ENCODE peak calls at places on chromosomes 3 and 15, in five cellular contexts. E is A549, A is K562, Z is HepG2, Y is H1. D is an unnamed sample.
A peak's percentile ranks its signal among the peaks of the same experiment; 100 is the strongest.

GRCh38 chr3:100641471-100642032 is 32.2 kb downstream of the ADGRG7 start:
- DNase-seq in E (no peak), Z (no peak), A (no peak), Y (no peak), D (peak; percentile 47)

GRCh38 chr3:69725994-69726571 is 13.2 kb upstream of the MITF start:
- DNase-seq in E (no peak), Y (no peak), A (no peak), Z (no peak), D (no peak)

GRCh38 chr3:94136133-94136532 is 73.3 kb downstream of the NSUN3 start:
- DNase-seq in A (no peak), Y (no peak), E (no peak), Z (no peak), D (no peak)

GRCh38 chr3:153052096-153052460 is 109.9 kb upstream of the RAP2B start:
- DNase-seq in Y (no peak), A (peak; percentile 80), E (peak; percentile 42), Z (peak; percentile 6), D (peak; percentile 91)

GRCh38 chr15:75659928-75660645 is 12.4 kb downstream of the SNX33 start:
- DNase-seq in E (no peak), A (no peak), Y (no peak), Z (no peak), D (no peak)

GRCh38 chr3:27472166-27472565 is 12.0 kb downstream of the SLC4A7 start:
- DNase-seq in Z (no peak), Y (no peak), A (no peak), E (no peak), D (no peak)

GRCh38 chr15:59299919-59300617 is 72.6 kb downstream of the MYO1E start:
- DNase-seq in Y (no peak), E (peak; percentile 91), A (no peak), Z (no peak), D (peak; percentile 94)

GRCh38 chr15:74722591-74722990 is 2.7 kb downstream of the CYP1A1 start:
- DNase-seq in A (no peak), E (no peak), Z (no peak), Y (no peak), D (no peak)

GRCh38 chr3:162765524-162765923 is 1268.9 kb downstream of the OTOL1 start:
- DNase-seq in A (no peak), Z (no peak), E (no peak), Y (no peak), D (no peak)

GRCh38 chr3:106013971-106014370 is 145.2 kb upstream of the CBLB start:
- DNase-seq in Y (no peak), Z (no peak), A (no peak), E (no peak), D (no peak)

GRCh38 chr3:81816473-81817260 is 55.2 kb upstream of the GBE1 start:
- DNase-seq in A (no peak), E (no peak), Z (no peak), Y (no peak), D (no peak)

GRCh38 chr3:100893590-100893989 is 99.6 kb downstream of the ABI3BP start:
- DNase-seq in Y (peak; percentile 10), Z (peak; percentile 3), A (no peak), E (no peak), D (peak; percentile 74)

GRCh38 chr15:48722764-48723661 is 77.5 kb upstream of the FBN1 start:
- DNase-seq in E (peak; percentile 15), A (no peak), Y (no peak), Z (no peak), D (peak; percentile 79)

GRCh38 chr15:52529289-52529929 is 729 bp upstream of the MYO5A start:
- DNase-seq in Y (no peak), Z (no peak), E (no peak), A (no peak), D (no peak)

GRCh38 chr15:59349715-59350420 is 22.8 kb downstream of the MYO1E start:
- DNase-seq in E (peak; percentile 99), A (peak; percentile 31), Y (no peak), Z (peak; percentile 28), D (peak; percentile 89)

GRCh38 chr3:48503406-48504050 is 446 bp downstream of the SHISA5 start:
- DNase-seq in Z (no peak), A (peak; percentile 51), E (no peak), Y (no peak), D (peak; percentile 46)

GRCh38 chr3:107284570-107284969 is 92.7 kb upstream of the CCDC54 start:
- DNase-seq in A (no peak), E (no peak), Y (no peak), Z (no peak), D (no peak)

GRCh38 chr3:62936626-62937254 is 61.5 kb upstream of the CADPS start:
- DNase-seq in Y (no peak), Z (no peak), E (no peak), A (no peak), D (no peak)

GRCh38 chr3:160987982-160988964 is 116.9 kb downstream of the B3GALNT1 start:
- DNase-seq in Z (no peak), E (no peak), Y (no peak), A (no peak), D (no peak)

GRCh38 chr3:135908225-135908624 is 57.3 kb upstream of the PPP2R3A start:
- DNase-seq in Z (no peak), E (no peak), Y (no peak), A (no peak), D (no peak)

GRCh38 chr3:45958333-45958791 is 15.1 kb downstream of the CXCR6 start:
- DNase-seq in Z (no peak), Y (no peak), A (no peak), E (no peak), D (no peak)

GRCh38 chr3:78645628-78646310 is 1122.0 kb downstream of the ROBO1 start:
- DNase-seq in E (peak; percentile 18), A (peak; percentile 17), Y (peak; percentile 23), Z (peak; percentile 78), D (peak; percentile 84)

GRCh38 chr15:58469432-58470353 is 37.9 kb downstream of the LIPC start:
- DNase-seq in Y (no peak), Z (peak; percentile 90), A (no peak), E (peak; percentile 69), D (peak; percentile 68)

GRCh38 chr15:25859838-25860645 is 3.1 kb downstream of the ATP10A start:
- DNase-seq in Z (no peak), E (no peak), A (no peak), Y (no peak), D (no peak)

GRCh38 chr15:74610302-74610951 is 5.2 kb upstream of the CLK3 start:
- DNase-seq in Y (no peak), Z (no peak), E (no peak), A (peak; percentile 94), D (no peak)

GRCh38 chr3:54870423-54870822 is 57.4 kb downstream of the LRTM1 start:
- DNase-seq in Z (peak; percentile 14), Y (no peak), E (peak; percentile 47), A (peak; percentile 22), D (no peak)

DNA sequence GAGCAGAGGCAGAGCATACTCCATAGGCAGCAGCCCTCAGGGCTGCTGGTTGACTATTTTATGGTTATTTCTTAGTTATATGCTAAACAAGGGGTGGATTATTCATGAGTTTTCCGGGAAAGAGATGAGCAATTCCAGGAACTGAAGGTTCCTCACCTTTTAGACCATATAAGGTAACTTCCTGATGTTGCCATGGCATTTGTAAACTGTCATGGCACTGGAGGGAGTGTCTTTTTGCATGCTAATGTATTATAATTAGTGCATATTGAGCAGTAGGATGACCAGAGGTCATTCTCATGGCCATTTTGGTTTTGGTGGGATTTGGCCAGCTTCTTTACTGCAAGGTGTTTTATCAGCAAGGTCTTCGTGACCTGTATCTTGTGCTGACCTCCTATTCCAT is 42.3 kb downstream of the C3orf38 start:
- DNase-seq in Y (no peak), Z (no peak), E (no peak), A (no peak), D (no peak)
- TF ChIP-seq JUN in Y (no peak), Z (no peak), E (no peak), A (no peak), D (no peak)

GRCh38 chr15:77075528-77075927 is 4.6 kb upstream of the TSPAN3 start:
- DNase-seq in E (no peak), A (no peak), Z (peak; percentile 19), Y (no peak), D (no peak)
- H3K4me2 ChIP-seq in E (no peak overlapping the region), A (no peak overlapping the region), Z (no peak overlapping the region), Y (no peak overlapping the region), D (no peak overlapping the region)

DNA sequence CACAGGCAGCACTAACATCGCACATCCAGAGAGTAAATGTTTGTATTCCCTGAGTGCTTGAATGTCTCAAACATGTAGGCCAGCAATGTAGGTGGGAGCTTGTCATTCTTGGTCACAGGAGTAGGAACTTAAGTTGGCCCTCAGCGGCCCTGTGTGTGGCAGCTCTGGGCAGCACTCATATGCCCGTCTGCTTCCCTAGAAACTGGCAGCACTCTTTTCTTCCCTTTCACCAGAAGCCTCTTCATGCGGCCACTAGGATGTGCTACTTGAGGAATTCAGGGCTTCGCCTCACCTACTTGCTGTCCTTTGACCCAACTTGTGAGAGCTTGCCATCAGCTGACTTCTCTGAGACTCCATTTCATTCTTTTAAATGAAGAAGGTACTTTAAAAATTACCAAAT is 69.5 kb downstream of the TIPARP start:
- DNase-seq in E (no peak), Y (no peak), Z (no peak), A (no peak), D (no peak)
- TF ChIP-seq JUN in E (no peak), Y (no peak), Z (no peak), A (no peak), D (no peak)

DNA sequence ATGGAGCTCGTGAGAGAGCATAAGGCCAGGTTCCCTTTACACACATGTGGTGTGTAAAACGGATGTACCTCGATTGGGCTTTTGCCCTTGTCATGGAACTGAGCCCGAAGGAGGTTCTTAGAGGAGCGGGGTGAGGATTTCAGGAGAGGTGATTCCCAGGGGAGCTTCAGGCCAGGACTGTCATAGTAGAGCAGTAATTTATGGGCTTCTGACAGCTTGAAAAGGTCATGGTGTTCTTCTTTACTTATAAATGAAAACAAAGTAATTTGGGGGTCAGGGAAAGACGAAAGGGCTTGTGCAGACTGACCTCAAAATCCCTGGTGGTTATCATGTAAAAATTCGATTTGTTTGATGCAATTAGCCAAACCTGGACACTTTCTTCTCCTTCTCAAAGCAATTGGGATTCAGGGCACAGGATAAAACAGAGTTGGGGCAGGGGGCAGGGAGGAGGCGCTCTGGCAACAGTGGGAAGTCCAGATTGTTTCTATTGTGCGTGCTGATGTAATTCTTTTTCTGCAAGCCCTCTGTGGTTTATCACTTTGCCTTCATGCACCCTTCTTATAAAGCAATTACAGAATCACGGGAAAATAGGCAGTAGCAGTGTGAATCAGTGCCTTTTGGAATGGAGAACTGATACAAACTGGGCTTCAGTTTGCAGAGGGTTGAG is 51.1 kb downstream of the CACNA1D start:
- DNase-seq in Y (no peak), E (no peak), Z (no peak), A (no peak), D (no peak)
- H3K4me2 ChIP-seq in Y (no peak overlapping the region), E (no peak overlapping the region), Z (no peak overlapping the region), A (no peak overlapping the region), D (no peak overlapping the region)

DNA sequence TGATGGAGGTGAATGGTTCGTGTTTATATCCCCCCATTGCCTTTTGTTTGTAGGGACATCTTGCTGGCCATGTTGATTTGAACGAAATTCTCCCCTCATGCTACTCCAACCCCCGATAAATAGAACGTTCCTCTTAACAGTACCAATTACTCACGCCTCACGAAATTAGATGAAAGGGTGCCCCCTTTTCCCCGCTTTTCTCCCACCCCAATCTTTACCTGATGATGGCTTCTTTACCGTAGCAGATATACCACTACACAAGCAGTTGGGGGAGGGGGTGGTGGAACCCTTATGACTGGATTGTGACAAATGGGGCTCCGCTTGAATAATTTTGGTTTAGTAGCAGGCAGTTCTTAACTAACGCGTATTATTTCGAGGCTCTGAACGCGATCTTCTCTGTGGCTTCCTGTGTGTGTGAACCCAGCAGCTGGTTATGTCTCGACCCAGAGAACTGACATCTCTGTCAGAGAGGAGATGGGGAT is 1.1 kb downstream of the PIAS1 start:
- DNase-seq in Y (no peak), E (no peak), Z (no peak), A (peak; percentile 15), D (peak; percentile 42)
- TF ChIP-seq JUN in Y (no peak), E (no peak), Z (no peak), A (no peak), D (no peak)

D was measured in endothelial cell of umbilical vein.